ENCODE peak calls at places on chromosomes 13 and 19, in four cellular contexts. V is neuronal stem cell; O is CD4-positive, CD25-positive, alpha-beta regulatory T cell; C is iPS DF 6.9. U is an unnamed sample.
A peak's percentile ranks its signal among the peaks of the same experiment; 100 is the strongest.

GRCh38 chr13:44629465-44630183 is 53.5 kb upstream of the TSC22D1 start:
- DNase-seq in V (no peak), O (no peak), C (no peak), U (no peak)

GRCh38 chr19:5844456-5845433 is 5.2 kb upstream of the FUT6 start:
- DNase-seq in O (no peak), C (no peak), V (no peak), U (no peak)

GRCh38 chr13:41107104-41107571 is 25.5 kb downstream of the KBTBD6 start:
- DNase-seq in C (no peak), O (no peak), V (no peak), U (no peak)

GRCh38 chr19:44747739-44748425 is 626 bp upstream of the BCL3 start:
- DNase-seq in O (no peak), C (no peak), V (no peak), U (peak; percentile 91)

GRCh38 chr13:76314495-76314894 is 571.7 kb downstream of the KCTD12 start:
- DNase-seq in C (no peak), V (no peak), O (no peak), U (no peak)

GRCh38 chr13:20497376-20497775 is 28.3 kb downstream of the CRYL1 start:
- DNase-seq in V (no peak), C (no peak), O (no peak), U (no peak)

GRCh38 chr13:98450495-98451167 is 126.3 kb downstream of the STK24 start:
- DNase-seq in O (no peak), C (no peak), V (no peak), U (peak; percentile 77)

GRCh38 chr19:4870025-4870700 is 2.7 kb upstream of the PLIN3 start:
- DNase-seq in O (no peak), V (no peak), C (no peak), U (peak; percentile 67)

GRCh38 chr13:50219743-50220142 is 204.5 kb downstream of the KCNRG start:
- DNase-seq in V (no peak), O (no peak), C (no peak), U (no peak)

GRCh38 chr13:50224534-50224933 is 209.3 kb downstream of the KCNRG start:
- DNase-seq in V (no peak), C (no peak), O (no peak), U (no peak)

GRCh38 chr13:50225188-50226155 is 210.2 kb downstream of the KCNRG start:
- DNase-seq in O (no peak), V (no peak), C (no peak), U (no peak)

GRCh38 chr13:50220938-50221337 is 205.7 kb downstream of the KCNRG start:
- DNase-seq in C (no peak), O (no peak), V (no peak), U (no peak)

GRCh38 chr13:50222569-50223332 is 207.5 kb downstream of the KCNRG start:
- DNase-seq in O (no peak), V (no peak), C (no peak), U (peak; percentile 89)
- H3K4me3 ChIP-seq in O (peak overlapping the region; percentile 48), V (no peak overlapping the region), C (no peak overlapping the region), U (no peak overlapping the region)

GRCh38 chr19:7926727-7927604 is 1.0 kb upstream of the CTXN1 start:
- DNase-seq in C (no peak), V (no peak), O (no peak), U (no peak)
- H3K4me1 ChIP-seq in C (peaks cover 5% of the 10 kb centered on the region), V (peaks cover 8% of the 10 kb centered on the region), O (peaks cover 19% of the 10 kb centered on the region), U (peaks cover 2% of the 10 kb centered on the region)

DNA sequence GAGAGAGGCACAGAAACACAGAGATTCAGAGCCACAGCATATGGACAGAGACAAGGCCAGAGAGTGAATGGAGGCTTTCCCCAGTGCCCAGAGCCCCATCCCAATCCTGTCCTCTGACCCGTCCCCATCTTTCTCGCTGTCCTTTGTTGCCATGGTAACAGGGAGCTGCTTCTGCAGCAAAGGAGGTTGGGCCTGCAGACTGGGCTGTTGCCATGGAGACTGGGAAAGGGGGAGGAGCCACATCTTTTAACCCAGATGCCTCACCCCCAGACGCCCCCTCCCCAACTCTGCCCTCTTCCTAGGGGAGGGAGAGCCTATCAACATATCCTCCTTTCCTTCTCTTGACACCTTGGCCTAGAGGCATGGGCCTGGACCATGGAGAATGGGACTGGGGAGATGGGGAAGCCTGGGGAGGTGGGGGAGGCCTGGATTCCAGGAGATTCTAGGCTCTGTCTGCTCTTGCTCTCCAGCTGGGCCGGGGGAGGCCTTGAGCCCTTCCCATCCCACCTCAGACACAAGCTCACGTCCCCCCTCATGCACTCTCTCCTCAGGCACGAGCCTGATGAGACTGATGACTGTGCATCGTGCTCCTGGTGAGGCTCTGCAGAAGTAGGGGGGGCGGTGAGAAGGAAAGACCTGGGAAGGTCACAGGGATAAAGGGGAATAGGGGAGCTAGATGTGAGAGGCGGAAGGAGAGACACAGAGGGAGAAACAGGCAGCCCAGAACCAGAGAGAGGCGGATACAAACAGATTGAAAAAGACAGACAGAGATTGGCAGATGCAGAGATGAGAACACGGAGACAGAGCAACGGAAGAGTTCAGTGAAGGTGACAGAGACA is 2.1 kb upstream of the ATP1A3 start:
- DNase-seq in C (no peak), V (peak; percentile 64), O (no peak), U (no peak)
- H3K27me3 ChIP-seq in C (peaks cover 19% of the 10 kb centered on the region), V (peaks cover 9% of the 10 kb centered on the region), O (peaks cover 26% of the 10 kb centered on the region), U (no peaks in the 10 kb centered on the region)

DNA sequence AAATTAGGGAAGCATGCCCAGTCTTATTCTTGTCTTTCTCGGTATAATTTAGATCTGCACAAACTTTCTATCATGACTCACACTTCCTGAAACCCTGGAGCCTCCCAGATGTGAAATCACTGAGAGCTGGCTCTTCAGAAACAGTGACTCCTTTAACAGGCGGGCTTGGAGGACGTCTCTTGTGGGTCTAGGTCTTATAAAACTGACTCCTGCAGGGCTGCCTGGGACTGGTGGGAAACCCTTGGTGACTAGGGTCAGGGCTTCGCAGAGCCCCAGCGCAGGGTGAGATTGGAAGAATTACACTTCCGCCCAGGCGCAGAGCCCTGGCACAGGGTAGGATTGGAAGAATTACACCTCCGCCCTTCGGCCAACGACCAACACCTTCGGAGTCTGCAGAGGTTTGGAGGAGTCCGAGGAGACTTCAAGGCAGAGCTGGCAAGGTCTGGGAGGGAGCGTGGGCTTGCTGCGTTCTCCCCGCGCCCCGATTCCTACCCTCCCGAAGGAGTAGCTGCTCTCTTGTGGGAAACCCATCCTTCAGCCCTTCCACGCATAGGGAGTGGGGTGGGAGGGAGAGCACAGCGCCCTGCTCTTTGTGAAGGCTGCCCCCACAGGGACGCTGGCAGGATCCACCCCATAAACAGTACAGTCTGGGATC is 43.4 kb upstream of the MAP3K10 start:
- DNase-seq in O (no peak), C (no peak), V (no peak), U (no peak)
- H3K4me3 ChIP-seq in O (no peak overlapping the region), C (no peak overlapping the region), V (no peak overlapping the region), U (no peak overlapping the region)

GRCh38 chr19:1018393-1018792 is 2.5 kb downstream of the TMEM259 start:
- DNase-seq in V (no peak), C (no peak), O (no peak), U (no peak)

GRCh38 chr19:1019616-1019961 is 1.3 kb downstream of the TMEM259 start:
- DNase-seq in C (no peak), V (no peak), O (no peak), U (no peak)

GRCh38 chr19:1019980-1020867 is 699 bp downstream of the TMEM259 start:
- DNase-seq in V (no peak), C (no peak), O (no peak), U (peak; percentile 78)

GRCh38 chr19:1017906-1018305 is 3.0 kb downstream of the TMEM259 start:
- DNase-seq in O (no peak), V (no peak), C (no peak), U (no peak)

DNA sequence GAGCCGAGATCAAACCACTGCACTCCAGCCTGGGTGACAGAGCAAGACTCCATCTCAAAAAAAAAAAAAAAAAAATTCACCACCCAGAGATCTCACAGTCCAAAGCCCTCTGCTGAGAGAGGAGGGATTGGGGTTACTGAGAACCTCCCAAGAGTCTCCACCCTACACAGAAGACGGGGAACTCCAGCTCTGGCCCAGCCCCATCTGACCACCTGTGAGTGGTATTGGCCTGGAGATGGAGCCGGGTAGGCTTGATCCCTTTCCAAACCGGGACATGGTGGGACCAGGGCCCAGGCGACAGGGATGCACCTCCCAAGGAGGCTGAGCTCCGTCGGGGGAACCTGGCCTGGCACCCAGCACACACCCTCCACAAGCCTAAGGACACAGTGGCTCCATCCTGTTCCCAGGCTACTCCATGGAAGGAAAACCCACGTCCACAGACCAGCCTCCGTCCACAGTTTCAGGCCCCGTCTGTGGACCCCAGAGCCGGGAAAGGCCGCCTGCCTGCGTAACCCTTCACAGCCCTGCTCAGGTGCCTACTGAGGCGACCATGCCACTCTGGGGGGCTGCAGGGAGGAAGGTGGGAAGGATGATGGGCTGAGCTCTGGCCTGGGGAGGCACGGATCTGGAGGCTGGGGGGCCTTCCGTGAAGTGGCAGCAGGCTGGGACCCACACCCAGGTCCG is 1.8 kb downstream of the TMEM259 start:
- DNase-seq in V (no peak), O (no peak), C (no peak), U (peak; percentile 54)
- H3K4me1 ChIP-seq in V (peaks cover 24% of the 10 kb centered on the region), O (peaks cover 59% of the 10 kb centered on the region), C (peaks cover 18% of the 10 kb centered on the region), U (peaks cover 26% of the 10 kb centered on the region)

GRCh38 chr19:13002970-13003540 is 7.8 kb downstream of the NFIX start:
- DNase-seq in V (no peak), C (no peak), O (no peak), U (peak; percentile 47)

GRCh38 chr19:13001502-13002388 is 6.5 kb downstream of the NFIX start:
- DNase-seq in O (no peak), V (no peak), C (no peak), U (peak; percentile 92)

GRCh38 chr19:13001166-13001501 is 5.9 kb downstream of the NFIX start:
- DNase-seq in V (no peak), O (no peak), C (no peak), U (no peak)

GRCh38 chr19:13004273-13004672 is 9.0 kb downstream of the NFIX start:
- DNase-seq in O (no peak), V (no peak), C (no peak), U (no peak)

DNA sequence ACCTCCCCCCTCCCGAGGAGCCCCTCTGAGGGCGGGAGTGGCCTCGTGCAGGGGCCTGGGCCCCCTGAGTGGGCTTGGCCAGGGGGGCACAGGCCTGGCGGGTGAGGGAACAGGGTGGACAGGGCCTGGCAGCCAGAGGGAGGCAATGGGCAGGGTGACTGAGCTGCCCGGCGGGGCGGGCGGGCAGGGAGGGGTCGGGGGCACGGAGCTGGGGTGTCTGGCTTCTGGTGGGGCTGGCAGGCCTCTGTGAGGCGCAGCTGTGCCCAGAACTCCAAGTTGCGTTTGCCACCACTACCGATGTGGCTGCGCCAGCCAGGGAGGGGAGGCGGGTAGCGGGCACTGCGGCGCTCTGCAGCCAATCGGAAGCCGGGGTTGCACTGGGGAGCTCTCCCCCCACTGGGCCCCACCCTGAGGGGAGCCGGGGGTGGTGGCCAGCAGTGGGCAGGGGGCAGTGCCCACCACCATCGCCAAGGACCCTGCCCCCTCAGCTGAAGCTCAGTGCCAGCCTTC is 7.2 kb downstream of the NFIX start:
- DNase-seq in C (no peak), O (no peak), V (no peak), U (peak; percentile 85)
- H3K27me3 ChIP-seq in C (peaks cover 24% of the 10 kb centered on the region), O (no peaks in the 10 kb centered on the region), V (peaks cover 5% of the 10 kb centered on the region), U (no peaks in the 10 kb centered on the region)

GRCh38 chr19:35156673-35157014 is 2.1 kb downstream of the FXYD5 start:
- DNase-seq in O (no peak), C (no peak), V (no peak), U (no peak)
- H3K4me3 ChIP-seq in O (peak overlapping the region; percentile 81), C (no peak overlapping the region), V (no peak overlapping the region), U (no peak overlapping the region)

GRCh38 chr19:15303105-15303780 is 29.1 kb downstream of the BRD4 start:
- DNase-seq in C (no peak), O (no peak), V (no peak), U (peak; percentile 20)

GRCh38 chr19:15304140-15304705 is 28.1 kb downstream of the BRD4 start:
- DNase-seq in O (no peak), C (no peak), V (no peak), U (no peak)

GRCh38 chr19:15305582-15306334 is 26.6 kb downstream of the BRD4 start:
- DNase-seq in V (no peak), C (no peak), O (no peak), U (no peak)

GRCh38 chr19:15307169-15307568 is 25.2 kb downstream of the BRD4 start:
- DNase-seq in V (no peak), O (no peak), C (no peak), U (no peak)
- H3K4me1 ChIP-seq in V (peaks cover 3% of the 10 kb centered on the region), O (peaks cover 74% of the 10 kb centered on the region), C (no peaks in the 10 kb centered on the region), U (peaks cover 23% of the 10 kb centered on the region)